ENCODE peak calls at places on chromosomes 2 and 18, in ten cellular contexts. M is AG10803; A is NCI-H2081 treated with DMSO at 0.1 percent for 48 hours; R is stimulated activated naive CD4-positive, alpha-beta T cell; Q is CD8-positive, alpha-beta memory T cell; S is fibroblast of pulmonary artery; Z is amniotic stem cell; P is neural progenitor cell; C is AG20443; X is HuH-7.5. W is an unnamed sample.

GRCh38 chr18:79518683-79519128 is 123.0 kb downstream of the NFATC1 start:
- DNase-seq in R (no peak), X (no peak), A (no peak), Z (no peak), P (no peak), Q (no peak), S (no peak), M (no peak), C (no peak), W (no peak)

GRCh38 chr2:24740142-24740541 is 53.0 kb downstream of the PTRHD1 start:
- DNase-seq in S (no peak), Z (no peak), P (no peak), Q (no peak), R (no peak), A (no peak), X (no peak), M (no peak), C (no peak), W (no peak)

GRCh38 chr2:10635430-10635829 is 54.3 kb downstream of the NOL10 start:
- DNase-seq in R (no peak), C (no peak), X (no peak), A (no peak), M (no peak), Z (no peak), Q (no peak), P (no peak), S (no peak), W (no peak)

GRCh38 chr2:212288308-212288707 is 250.3 kb downstream of the ERBB4 start:
- DNase-seq in M (no peak), C (no peak), P (no peak), Z (no peak), Q (no peak), S (no peak), R (no peak), A (no peak), X (no peak), W (no peak)

GRCh38 chr2:201882353-201883095 is 76.2 kb downstream of the CDK15 start:
- DNase-seq in P (peak; percentile 53), R (no peak), C (peak; percentile 67), A (no peak), M (peak; percentile 74), S (peak; percentile 36), X (no peak), Q (no peak), Z (no peak), W (no peak)

GRCh38 chr2:8488001-8488738 is 193.7 kb upstream of the ID2 start:
- DNase-seq in S (peak; percentile 3), Q (peak; percentile 77), C (peak; percentile 37), X (no peak), P (peak; percentile 36), M (no peak), A (no peak), Z (no peak), R (no peak), W (peak; percentile 87)

GRCh38 chr2:240990266-240990529 is 8.2 kb upstream of the SNED1 start:
- DNase-seq in A (no peak), X (no peak), R (no peak), Z (no peak), C (no peak), Q (no peak), M (no peak), P (no peak), S (no peak), W (no peak)

GRCh38 chr2:61144697-61145268 is 17.2 kb upstream of the C2orf74 start:
- DNase-seq in P (peak; percentile 99), C (peak; percentile 100), X (peak; percentile 88), M (peak; percentile 95), S (peak; percentile 99), Z (peak; percentile 97), A (peak; percentile 97), R (peak; percentile 72), Q (peak; percentile 92), W (peak; percentile 89)

GRCh38 chr2:63589148-63589972 is 597 bp downstream of the MDH1 start:
- DNase-seq in X (no peak), R (no peak), Z (no peak), A (no peak), M (no peak), C (no peak), P (peak; percentile 66), Q (no peak), S (no peak), W (peak; percentile 10)

GRCh38 chr2:132407767-132408166 is 8.8 kb upstream of the GPR39 start:
- DNase-seq in S (no peak), C (no peak), X (no peak), Q (no peak), M (no peak), Z (no peak), P (no peak), R (no peak), A (no peak), W (no peak)

GRCh38 chr2:155381446-155381845 is 683.0 kb downstream of the KCNJ3 start:
- DNase-seq in C (no peak), S (no peak), X (no peak), A (no peak), M (no peak), R (no peak), Z (no peak), Q (no peak), P (no peak), W (no peak)

GRCh38 chr2:175282300-175282699 is 100.8 kb upstream of the ATP5MC3 start:
- DNase-seq in X (peak; percentile 34), Z (peak; percentile 12), P (peak; percentile 2), A (peak; percentile 73), C (peak; percentile 42), S (peak; percentile 61), Q (no peak), R (no peak), M (peak; percentile 33), W (no peak)

GRCh38 chr2:208046686-208047085 is 21.4 kb upstream of the PLEKHM3 start:
- DNase-seq in A (no peak), M (peak; percentile 62), R (no peak), C (no peak), X (no peak), P (no peak), Q (no peak), S (no peak), Z (no peak), W (no peak)

GRCh38 chr2:95025406-95026319 is at the start of gene MAL:
- DNase-seq in A (no peak), Z (no peak), M (no peak), C (no peak), R (peak; percentile 54), X (no peak), S (no peak), Q (peak; percentile 23), P (peak; percentile 31), W (peak; percentile 53)

W was measured in central memory CD4-positive, alpha-beta T cell.